ENCODE peak calls at places on chromosome 14, in seven cellular contexts. R, T, X, E, G, W and B are unnamed samples.
A peak's percentile ranks its signal among the peaks of the same experiment; 100 is the strongest.

GRCh38 chr14:28494196-28494595 is 272.4 kb upstream of the FOXG1 start:
- DNase-seq in R (no peak), T (no peak), X (no peak), E (no peak), G (no peak), W (no peak), B (no peak)

GRCh38 chr14:81406863-81407262 is 6.7 kb upstream of the STON2 start:
- DNase-seq in R (no peak), T (no peak), X (no peak), E (no peak), G (no peak), W (no peak), B (no peak)

GRCh38 chr14:102442241-102443211 is 67.0 kb downstream of the ANKRD9 start:
- DNase-seq in R (no peak), T (peak; percentile 87), X (no peak), E (no peak), G (no peak), W (no peak), B (no peak)

GRCh38 chr14:63603749-63604277 is 37.9 kb downstream of the WDR89 start:
- DNase-seq in R (no peak), T (no peak), X (no peak), E (no peak), G (no peak), W (no peak), B (no peak)

GRCh38 chr14:95547272-95547625 is 12.4 kb downstream of the GLRX5 start:
- DNase-seq in R (no peak), T (no peak), X (no peak), E (no peak), G (no peak), W (no peak), B (no peak)

GRCh38 chr14:63952933-63953437 is 100.2 kb downstream of the SYNE2 start:
- DNase-seq in R (no peak), T (no peak), X (no peak), E (no peak), G (no peak), W (peak; percentile 74), B (no peak)

GRCh38 chr14:56874375-56874774 is 64.1 kb upstream of the OTX2 start:
- DNase-seq in R (no peak), T (peak; percentile 60), X (no peak), E (no peak), G (peak; percentile 26), W (peak; percentile 2), B (no peak)

GRCh38 chr14:85319101-85319500 is 210.8 kb upstream of the FLRT2 start:
- DNase-seq in R (no peak), T (no peak), X (no peak), E (no peak), G (no peak), W (no peak), B (no peak)

GRCh38 chr14:85293820-85294219 is 236.1 kb upstream of the FLRT2 start:
- DNase-seq in R (no peak), T (no peak), X (no peak), E (no peak), G (no peak), W (no peak), B (no peak)

GRCh38 chr14:69475194-69475818 is 9.2 kb upstream of the PLEKHD1 start:
- DNase-seq in R (no peak), T (no peak), X (no peak), E (no peak), G (no peak), W (peak; percentile 25), B (no peak)

GRCh38 chr14:105425823-105426247 is 6.2 kb downstream of the MTA1 start:
- DNase-seq in R (no peak), T (no peak), X (no peak), E (no peak), G (no peak), W (no peak), B (no peak)

GRCh38 chr14:89445252-89445973 is 28.4 kb upstream of the FOXN3 start:
- DNase-seq in R (no peak), T (no peak), X (no peak), E (no peak), G (no peak), W (no peak), B (peak; percentile 33)

GRCh38 chr14:75984674-75985073 is 889 bp upstream of the IFT43 start:
- DNase-seq in R (no peak), T (no peak), X (no peak), E (no peak), G (no peak), W (no peak), B (no peak)

GRCh38 chr14:79544671-79545070 is 666.6 kb downstream of the DIO2 start:
- DNase-seq in R (no peak), T (no peak), X (no peak), E (no peak), G (no peak), W (no peak), B (no peak)

DNA sequence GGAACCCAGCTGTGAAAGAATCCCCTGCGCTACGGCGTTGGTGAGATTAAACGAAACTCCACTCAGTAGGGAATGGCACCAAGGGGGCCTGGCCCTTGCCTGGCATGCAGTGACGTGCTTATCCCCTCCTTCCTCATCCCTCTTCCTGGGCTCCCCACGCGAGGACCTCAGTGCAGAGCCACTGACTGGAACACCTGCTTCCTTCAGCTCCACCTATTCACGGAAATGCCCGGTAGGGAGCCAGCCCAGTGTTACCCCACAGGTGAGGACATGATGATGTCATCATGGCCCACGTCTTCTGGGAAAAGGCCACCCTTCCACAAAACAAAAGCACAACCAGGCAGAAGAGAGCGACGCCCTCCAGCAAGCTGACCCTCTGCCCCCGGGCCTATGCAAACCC is 42.2 kb downstream of the CCDC85C start:
- DNase-seq in R (no peak), T (no peak), X (no peak), E (no peak), G (no peak), W (no peak), B (no peak)
- H3K4me3 ChIP-seq in R (no peak overlapping the region), T (no peak overlapping the region), X (no peak overlapping the region), E (no peak overlapping the region), G (no peak overlapping the region), W (no peak overlapping the region), B (no peak overlapping the region)

DNA sequence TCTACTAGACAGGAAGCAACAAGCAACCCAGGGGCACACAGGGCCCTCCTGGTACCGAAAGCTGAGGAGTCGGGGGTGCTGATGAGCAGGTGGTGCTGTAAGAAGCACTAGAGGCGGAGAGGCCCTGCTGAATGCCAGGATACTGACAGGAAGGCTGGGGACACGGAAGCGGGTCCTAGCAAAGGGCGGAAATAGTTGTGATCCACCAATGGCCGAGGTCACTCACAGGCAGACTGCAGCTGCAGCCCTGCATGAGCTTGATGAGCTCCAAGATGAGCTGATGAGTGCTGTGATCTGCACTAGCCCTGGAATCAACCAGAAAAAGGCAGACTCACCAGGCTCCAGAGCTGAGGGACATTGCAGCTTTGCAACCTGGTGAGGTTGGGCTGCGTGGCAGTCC is 85.9 kb downstream of the TTC7B start:
- DNase-seq in R (no peak), T (no peak), X (peak; percentile 57), E (no peak), G (no peak), W (no peak), B (no peak)
- TF ChIP-seq POLR2AphosphoS5 in R (no peak), T (no peak), X (no peak), E (no peak), G (no peak), W (no peak), B (no peak)

GRCh38 chr14:22807432-22808087 is 7.7 kb downstream of the SLC7A7 start:
- DNase-seq in R (no peak), T (no peak), X (no peak), E (peak; percentile 9), G (no peak), W (no peak), B (no peak)

GRCh38 chr14:22801716-22802115 is 13.5 kb downstream of the SLC7A7 start:
- DNase-seq in R (no peak), T (no peak), X (no peak), E (no peak), G (no peak), W (no peak), B (no peak)

GRCh38 chr14:22802860-22803562 is 12.2 kb downstream of the SLC7A7 start:
- DNase-seq in R (no peak), T (no peak), X (no peak), E (peak; percentile 51), G (no peak), W (no peak), B (no peak)

GRCh38 chr14:22800356-22800755 is 14.9 kb downstream of the SLC7A7 start:
- DNase-seq in R (no peak), T (no peak), X (no peak), E (no peak), G (no peak), W (no peak), B (no peak)

GRCh38 chr14:22803575-22803974 is 11.7 kb downstream of the SLC7A7 start:
- DNase-seq in R (no peak), T (no peak), X (no peak), E (peak; percentile 66), G (no peak), W (no peak), B (no peak)
- TF ChIP-seq POLR2A in R (no peak), T (no peak), X (no peak), E (no peak), G (no peak), W (no peak), B (no peak)

GRCh38 chr14:49688701-49689030 is 652 bp upstream of the POLE2 start:
- DNase-seq in R (no peak), T (no peak), X (no peak), E (no peak), G (no peak), W (peak; percentile 11), B (no peak)
- H3K4me3 ChIP-seq in R (no peak overlapping the region), T (no peak overlapping the region), X (peak overlapping the region; percentile 78), E (peak overlapping the region; percentile 85), G (no peak overlapping the region), W (no peak overlapping the region), B (peak overlapping the region; percentile 56)

GRCh38 chr14:24313912-24314311 is 2.6 kb downstream of the LTB4R start:
- DNase-seq in R (no peak), T (no peak), X (no peak), E (peak; percentile 75), G (no peak), W (no peak), B (no peak)

GRCh38 chr14:24314377-24315193 is 3.3 kb downstream of the LTB4R start:
- DNase-seq in R (no peak), T (no peak), X (no peak), E (no peak), G (no peak), W (no peak), B (no peak)

GRCh38 chr14:24310666-24311604 is at the start of gene LTB4R:
- DNase-seq in R (no peak), T (peak; percentile 79), X (no peak), E (peak; percentile 96), G (no peak), W (peak; percentile 88), B (peak; percentile 89)

GRCh38 chr14:24311837-24312615 is 724 bp downstream of the LTB4R start:
- DNase-seq in R (no peak), T (no peak), X (no peak), E (peak; percentile 75), G (no peak), W (no peak), B (no peak)

GRCh38 chr14:24312736-24313507 is 1.6 kb downstream of the LTB4R start:
- DNase-seq in R (no peak), T (peak; percentile 62), X (no peak), E (peak; percentile 86), G (no peak), W (peak; percentile 78), B (peak; percentile 74)
- TF ChIP-seq POLR2AphosphoS5 in R (no peak), T (no peak), X (peak; percentile 23), E (no peak), G (no peak), W (peak; percentile 95), B (no peak)